ENCODE peak calls at places on chromosomes 3 and 15, in ten cellular contexts. One of them, this sample, is unnamed.
A peak's percentile ranks its signal among the peaks of the same experiment; 100 is the strongest.

GRCh38 chr3:113264249-113264648 is 52.9 kb downstream of the BOC start:
- DNase-seq in astrocyte: no peak
- DNase-seq in left ventricle myocardium inferior: no peak
- DNase-seq in fibroblast of the aortic adventitia: no peak
- DNase-seq in endodermal cell: peak; percentile 84
- DNase-seq in left lung: no peak
- DNase-seq in Peyer's patch: no peak
- DNase-seq in HL-60: no peak
- DNase-seq in lower leg skin: no peak
- DNase-seq in A549: no peak
- DNase-seq in this sample: no peak

GRCh38 chr3:45034612-45035252 is 8.6 kb downstream of the CLEC3B start:
- DNase-seq in astrocyte: no peak
- DNase-seq in left ventricle myocardium inferior: peak; percentile 71
- DNase-seq in fibroblast of the aortic adventitia: no peak
- DNase-seq in endodermal cell: no peak
- DNase-seq in left lung: peak; percentile 84
- DNase-seq in Peyer's patch: peak; percentile 57
- DNase-seq in HL-60: peak; percentile 81
- DNase-seq in lower leg skin: peak; percentile 93
- DNase-seq in A549: no peak
- DNase-seq in this sample: no peak

GRCh38 chr3:46496745-46497555 is 826 bp upstream of the RTP3 start:
- DNase-seq in astrocyte: no peak
- DNase-seq in left ventricle myocardium inferior: no peak
- DNase-seq in fibroblast of the aortic adventitia: no peak
- DNase-seq in endodermal cell: peak; percentile 82
- DNase-seq in left lung: no peak
- DNase-seq in Peyer's patch: peak; percentile 69
- DNase-seq in HL-60: no peak
- DNase-seq in lower leg skin: peak; percentile 75
- DNase-seq in A549: peak; percentile 6
- DNase-seq in this sample: no peak

GRCh38 chr3:138465927-138466326 is 31.5 kb downstream of the ESYT3 start:
- DNase-seq in astrocyte: peak; percentile 55
- DNase-seq in left ventricle myocardium inferior: no peak
- DNase-seq in fibroblast of the aortic adventitia: no peak
- DNase-seq in endodermal cell: no peak
- DNase-seq in left lung: no peak
- DNase-seq in Peyer's patch: no peak
- DNase-seq in HL-60: no peak
- DNase-seq in lower leg skin: no peak
- DNase-seq in A549: no peak
- DNase-seq in this sample: peak; percentile 16

GRCh38 chr3:31502803-31503221 is 29.9 kb upstream of the STT3B start:
- DNase-seq in astrocyte: no peak
- DNase-seq in left ventricle myocardium inferior: no peak
- DNase-seq in fibroblast of the aortic adventitia: no peak
- DNase-seq in endodermal cell: no peak
- DNase-seq in left lung: no peak
- DNase-seq in Peyer's patch: no peak
- DNase-seq in HL-60: no peak
- DNase-seq in lower leg skin: no peak
- DNase-seq in A549: no peak
- DNase-seq in this sample: no peak

GRCh38 chr15:94080416-94080815 is 150.9 kb upstream of the MCTP2 start:
- DNase-seq in astrocyte: peak; percentile 81
- DNase-seq in left ventricle myocardium inferior: peak; percentile 58
- DNase-seq in fibroblast of the aortic adventitia: peak; percentile 81
- DNase-seq in endodermal cell: peak; percentile 73
- DNase-seq in left lung: no peak
- DNase-seq in Peyer's patch: no peak
- DNase-seq in HL-60: no peak
- DNase-seq in lower leg skin: no peak
- DNase-seq in A549: no peak
- DNase-seq in this sample: peak; percentile 0

GRCh38 chr15:99244306-99244705 is 5.1 kb downstream of the TTC23 start:
- DNase-seq in astrocyte: no peak
- DNase-seq in left ventricle myocardium inferior: no peak
- DNase-seq in fibroblast of the aortic adventitia: no peak
- DNase-seq in endodermal cell: no peak
- DNase-seq in left lung: no peak
- DNase-seq in Peyer's patch: no peak
- DNase-seq in HL-60: no peak
- DNase-seq in lower leg skin: no peak
- DNase-seq in A549: no peak
- DNase-seq in this sample: no peak

GRCh38 chr3:99668044-99668443 is 29.6 kb downstream of the COL8A1 start:
- DNase-seq in astrocyte: no peak
- DNase-seq in left ventricle myocardium inferior: no peak
- DNase-seq in fibroblast of the aortic adventitia: peak; percentile 42
- DNase-seq in endodermal cell: no peak
- DNase-seq in left lung: no peak
- DNase-seq in Peyer's patch: no peak
- DNase-seq in HL-60: no peak
- DNase-seq in lower leg skin: no peak
- DNase-seq in A549: no peak
- DNase-seq in this sample: peak; percentile 32

GRCh38 chr3:141450727-141451378 is 36.0 kb upstream of the RASA2 start:
- DNase-seq in astrocyte: no peak
- DNase-seq in left ventricle myocardium inferior: no peak
- DNase-seq in fibroblast of the aortic adventitia: no peak
- DNase-seq in endodermal cell: no peak
- DNase-seq in left lung: no peak
- DNase-seq in Peyer's patch: no peak
- DNase-seq in HL-60: no peak
- DNase-seq in lower leg skin: no peak
- DNase-seq in A549: no peak
- DNase-seq in this sample: no peak

GRCh38 chr3:101720851-101721649 is 3.4 kb upstream of the CEP97 start:
- DNase-seq in astrocyte: peak; percentile 11
- DNase-seq in left ventricle myocardium inferior: no peak
- DNase-seq in fibroblast of the aortic adventitia: peak; percentile 44
- DNase-seq in endodermal cell: no peak
- DNase-seq in left lung: no peak
- DNase-seq in Peyer's patch: no peak
- DNase-seq in HL-60: no peak
- DNase-seq in lower leg skin: no peak
- DNase-seq in A549: no peak
- DNase-seq in this sample: no peak

GRCh38 chr15:66066439-66066838 is 187.1 kb downstream of the MEGF11 start:
- DNase-seq in astrocyte: no peak
- DNase-seq in left ventricle myocardium inferior: no peak
- DNase-seq in fibroblast of the aortic adventitia: no peak
- DNase-seq in endodermal cell: peak; percentile 56
- DNase-seq in left lung: no peak
- DNase-seq in Peyer's patch: no peak
- DNase-seq in HL-60: no peak
- DNase-seq in lower leg skin: peak; percentile 81
- DNase-seq in A549: no peak
- DNase-seq in this sample: no peak

GRCh38 chr15:31308185-31308639 is 18.4 kb upstream of the KLF13 start:
- DNase-seq in astrocyte: no peak
- DNase-seq in left ventricle myocardium inferior: no peak
- DNase-seq in fibroblast of the aortic adventitia: no peak
- DNase-seq in endodermal cell: peak; percentile 59
- DNase-seq in left lung: no peak
- DNase-seq in Peyer's patch: no peak
- DNase-seq in HL-60: no peak
- DNase-seq in lower leg skin: peak; percentile 78
- DNase-seq in A549: no peak
- DNase-seq in this sample: no peak

GRCh38 chr3:121690777-121691405 is 30.2 kb upstream of the HCLS1 start:
- DNase-seq in astrocyte: no peak
- DNase-seq in left ventricle myocardium inferior: no peak
- DNase-seq in fibroblast of the aortic adventitia: no peak
- DNase-seq in endodermal cell: no peak
- DNase-seq in left lung: no peak
- DNase-seq in Peyer's patch: no peak
- DNase-seq in HL-60: no peak
- DNase-seq in lower leg skin: no peak
- DNase-seq in A549: no peak
- DNase-seq in this sample: no peak

GRCh38 chr15:31352911-31353811 is 26.5 kb downstream of the KLF13 start:
- DNase-seq in astrocyte: peak; percentile 87
- DNase-seq in left ventricle myocardium inferior: peak; percentile 77
- DNase-seq in fibroblast of the aortic adventitia: peak; percentile 92
- DNase-seq in endodermal cell: no peak
- DNase-seq in left lung: peak; percentile 73
- DNase-seq in Peyer's patch: peak; percentile 83
- DNase-seq in HL-60: no peak
- DNase-seq in lower leg skin: peak; percentile 88
- DNase-seq in A549: no peak
- DNase-seq in this sample: peak; percentile 78

GRCh38 chr15:38810686-38811085 is 246.1 kb upstream of the RASGRP1 start:
- DNase-seq in astrocyte: peak; percentile 71
- DNase-seq in left ventricle myocardium inferior: no peak
- DNase-seq in fibroblast of the aortic adventitia: peak; percentile 15
- DNase-seq in endodermal cell: no peak
- DNase-seq in left lung: no peak
- DNase-seq in Peyer's patch: no peak
- DNase-seq in HL-60: no peak
- DNase-seq in lower leg skin: no peak
- DNase-seq in A549: no peak
- DNase-seq in this sample: no peak

GRCh38 chr3:67901681-67902080 is 247.3 kb upstream of the SUCLG2 start:
- DNase-seq in astrocyte: no peak
- DNase-seq in left ventricle myocardium inferior: no peak
- DNase-seq in fibroblast of the aortic adventitia: no peak
- DNase-seq in endodermal cell: no peak
- DNase-seq in left lung: no peak
- DNase-seq in Peyer's patch: no peak
- DNase-seq in HL-60: no peak
- DNase-seq in lower leg skin: no peak
- DNase-seq in A549: no peak
- DNase-seq in this sample: no peak
- TF ChIP-seq CTCF in astrocyte: peak; percentile 11
- TF ChIP-seq CTCF in left ventricle myocardium inferior: peak; percentile 15
- TF ChIP-seq CTCF in fibroblast of the aortic adventitia: no peak
- TF ChIP-seq CTCF in endodermal cell: peak; percentile 68
- TF ChIP-seq CTCF in left lung: no peak
- TF ChIP-seq CTCF in Peyer's patch: no peak
- TF ChIP-seq CTCF in HL-60: no peak
- TF ChIP-seq CTCF in lower leg skin: no peak
- TF ChIP-seq CTCF in A549: no peak
- TF ChIP-seq CTCF in this sample: no peak

GRCh38 chr15:100893964-100894295 is 14.3 kb downstream of the ALDH1A3 start:
- DNase-seq in astrocyte: no peak
- DNase-seq in left ventricle myocardium inferior: no peak
- DNase-seq in fibroblast of the aortic adventitia: no peak
- DNase-seq in endodermal cell: peak; percentile 16
- DNase-seq in left lung: no peak
- DNase-seq in Peyer's patch: no peak
- DNase-seq in HL-60: no peak
- DNase-seq in lower leg skin: peak; percentile 52
- DNase-seq in A549: no peak
- DNase-seq in this sample: no peak
- H3K4me3 ChIP-seq in astrocyte: no peak overlapping the region
- H3K4me3 ChIP-seq in left ventricle myocardium inferior: no peak overlapping the region
- H3K4me3 ChIP-seq in fibroblast of the aortic adventitia: no peak overlapping the region
- H3K4me3 ChIP-seq in endodermal cell: no peak overlapping the region
- H3K4me3 ChIP-seq in left lung: no peak overlapping the region
- H3K4me3 ChIP-seq in Peyer's patch: no peak overlapping the region
- H3K4me3 ChIP-seq in HL-60: no peak overlapping the region
- H3K4me3 ChIP-seq in lower leg skin: no peak overlapping the region
- H3K4me3 ChIP-seq in A549: no peak overlapping the region
- H3K4me3 ChIP-seq in this sample: no peak overlapping the region

GRCh38 chr3:149371723-149372114 is 5.7 kb downstream of the TM4SF1 start:
- DNase-seq in astrocyte: no peak
- DNase-seq in left ventricle myocardium inferior: no peak
- DNase-seq in fibroblast of the aortic adventitia: no peak
- DNase-seq in endodermal cell: no peak
- DNase-seq in left lung: no peak
- DNase-seq in Peyer's patch: no peak
- DNase-seq in HL-60: no peak
- DNase-seq in lower leg skin: no peak
- DNase-seq in A549: no peak
- DNase-seq in this sample: peak; percentile 15

GRCh38 chr3:149369991-149370866 is 7.2 kb downstream of the TM4SF1 start:
- DNase-seq in astrocyte: no peak
- DNase-seq in left ventricle myocardium inferior: no peak
- DNase-seq in fibroblast of the aortic adventitia: no peak
- DNase-seq in endodermal cell: no peak
- DNase-seq in left lung: no peak
- DNase-seq in Peyer's patch: no peak
- DNase-seq in HL-60: no peak
- DNase-seq in lower leg skin: no peak
- DNase-seq in A549: no peak
- DNase-seq in this sample: peak; percentile 41

GRCh38 chr3:149368850-149369497 is 8.5 kb downstream of the TM4SF1 start:
- DNase-seq in astrocyte: no peak
- DNase-seq in left ventricle myocardium inferior: no peak
- DNase-seq in fibroblast of the aortic adventitia: no peak
- DNase-seq in endodermal cell: no peak
- DNase-seq in left lung: no peak
- DNase-seq in Peyer's patch: no peak
- DNase-seq in HL-60: no peak
- DNase-seq in lower leg skin: no peak
- DNase-seq in A549: no peak
- DNase-seq in this sample: peak; percentile 32

GRCh38 chr3:149373235-149374125 is 4.0 kb downstream of the TM4SF1 start:
- DNase-seq in astrocyte: peak; percentile 73
- DNase-seq in left ventricle myocardium inferior: no peak
- DNase-seq in fibroblast of the aortic adventitia: peak; percentile 85
- DNase-seq in endodermal cell: no peak
- DNase-seq in left lung: no peak
- DNase-seq in Peyer's patch: no peak
- DNase-seq in HL-60: peak; percentile 30
- DNase-seq in lower leg skin: no peak
- DNase-seq in A549: no peak
- DNase-seq in this sample: peak; percentile 80

GRCh38 chr3:149371001-149371722 is 6.3 kb downstream of the TM4SF1 start:
- DNase-seq in astrocyte: peak; percentile 40
- DNase-seq in left ventricle myocardium inferior: no peak
- DNase-seq in fibroblast of the aortic adventitia: no peak
- DNase-seq in endodermal cell: no peak
- DNase-seq in left lung: no peak
- DNase-seq in Peyer's patch: no peak
- DNase-seq in HL-60: no peak
- DNase-seq in lower leg skin: no peak
- DNase-seq in A549: no peak
- DNase-seq in this sample: peak; percentile 73
- TF ChIP-seq CTCF in astrocyte: no peak
- TF ChIP-seq CTCF in left ventricle myocardium inferior: no peak
- TF ChIP-seq CTCF in fibroblast of the aortic adventitia: no peak
- TF ChIP-seq CTCF in endodermal cell: peak; percentile 31
- TF ChIP-seq CTCF in left lung: no peak
- TF ChIP-seq CTCF in Peyer's patch: no peak
- TF ChIP-seq CTCF in HL-60: no peak
- TF ChIP-seq CTCF in lower leg skin: no peak
- TF ChIP-seq CTCF in A549: peak; percentile 41
- TF ChIP-seq CTCF in this sample: no peak

DNA sequence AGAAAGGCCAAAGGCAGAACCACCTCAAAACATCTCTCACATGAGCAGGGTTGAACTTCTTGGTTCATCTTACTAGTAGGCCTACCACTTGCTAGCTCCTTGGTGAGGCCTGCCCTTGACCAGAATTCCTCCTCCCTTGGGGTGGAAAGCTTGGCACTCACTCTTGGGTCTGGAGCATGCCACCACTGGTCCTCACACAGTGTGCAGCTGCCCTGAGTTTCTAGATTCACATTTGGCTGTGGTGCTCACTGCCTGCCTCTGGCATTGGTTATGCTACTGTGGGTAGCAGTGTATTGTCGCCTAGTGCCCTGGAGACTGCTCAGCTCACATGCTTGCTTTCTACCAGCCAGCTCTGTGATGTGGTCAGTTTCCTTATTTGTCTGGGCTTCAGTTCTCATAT is 23.7 kb downstream of the OXNAD1 start:
- DNase-seq in astrocyte: no peak
- DNase-seq in left ventricle myocardium inferior: peak; percentile 33
- DNase-seq in fibroblast of the aortic adventitia: no peak
- DNase-seq in endodermal cell: no peak
- DNase-seq in left lung: no peak
- DNase-seq in Peyer's patch: no peak
- DNase-seq in HL-60: no peak
- DNase-seq in lower leg skin: no peak
- DNase-seq in A549: no peak
- DNase-seq in this sample: no peak
- H3K4me3 ChIP-seq in astrocyte: no peak overlapping the region
- H3K4me3 ChIP-seq in left ventricle myocardium inferior: no peak overlapping the region
- H3K4me3 ChIP-seq in fibroblast of the aortic adventitia: no peak overlapping the region
- H3K4me3 ChIP-seq in endodermal cell: no peak overlapping the region
- H3K4me3 ChIP-seq in left lung: no peak overlapping the region
- H3K4me3 ChIP-seq in Peyer's patch: peak overlapping the region; percentile 36
- H3K4me3 ChIP-seq in HL-60: no peak overlapping the region
- H3K4me3 ChIP-seq in lower leg skin: no peak overlapping the region
- H3K4me3 ChIP-seq in A549: no peak overlapping the region
- H3K4me3 ChIP-seq in this sample: no peak overlapping the region

This sample was measured in cardiac fibroblast.